ENCODE peak calls at places on chromosome X, in nine cellular contexts. One of them, this sample, is unnamed.

GRCh38 chrX:11397680-11398079 is 104.5 kb downstream of the AMELX start:
- DNase-seq in ascending aorta: no peak
- DNase-seq in K562: no peak
- DNase-seq in AG09319: no peak
- DNase-seq in BE2C: no peak
- DNase-seq in left lung: no peak
- DNase-seq in endodermal cell: no peak
- DNase-seq in fibroblast of the aortic adventitia: no peak
- DNase-seq in heart right ventricle: no peak
- DNase-seq in this sample: no peak

GRCh38 chrX:143635915-143636314 is at the start of gene SLITRK4:
- DNase-seq in ascending aorta: no peak
- DNase-seq in K562: no peak
- DNase-seq in AG09319: no peak
- DNase-seq in BE2C: no peak
- DNase-seq in left lung: no peak
- DNase-seq in endodermal cell: peak; percentile 90
- DNase-seq in fibroblast of the aortic adventitia: no peak
- DNase-seq in heart right ventricle: no peak
- DNase-seq in this sample: peak; percentile 41

GRCh38 chrX:50644496-50644895 is 169.5 kb downstream of the SHROOM4 start:
- DNase-seq in ascending aorta: no peak
- DNase-seq in K562: no peak
- DNase-seq in AG09319: no peak
- DNase-seq in BE2C: no peak
- DNase-seq in left lung: no peak
- DNase-seq in endodermal cell: no peak
- DNase-seq in fibroblast of the aortic adventitia: no peak
- DNase-seq in heart right ventricle: no peak
- DNase-seq in this sample: no peak

GRCh38 chrX:153773741-153774575 is 6.9 kb upstream of the SRPK3 start:
- DNase-seq in ascending aorta: no peak
- DNase-seq in K562: no peak
- DNase-seq in AG09319: no peak
- DNase-seq in BE2C: no peak
- DNase-seq in left lung: no peak
- DNase-seq in endodermal cell: no peak
- DNase-seq in fibroblast of the aortic adventitia: no peak
- DNase-seq in heart right ventricle: no peak
- DNase-seq in this sample: peak; percentile 6

GRCh38 chrX:6890862-6891261 is 256.6 kb upstream of the STS start:
- DNase-seq in ascending aorta: no peak
- DNase-seq in K562: no peak
- DNase-seq in AG09319: no peak
- DNase-seq in BE2C: no peak
- DNase-seq in left lung: no peak
- DNase-seq in endodermal cell: no peak
- DNase-seq in fibroblast of the aortic adventitia: no peak
- DNase-seq in heart right ventricle: no peak
- DNase-seq in this sample: no peak

GRCh38 chrX:67893931-67894330 is 350.1 kb downstream of the AR start:
- DNase-seq in ascending aorta: no peak
- DNase-seq in K562: peak; percentile 1
- DNase-seq in AG09319: no peak
- DNase-seq in BE2C: no peak
- DNase-seq in left lung: no peak
- DNase-seq in endodermal cell: no peak
- DNase-seq in fibroblast of the aortic adventitia: peak; percentile 1
- DNase-seq in heart right ventricle: no peak
- DNase-seq in this sample: no peak

GRCh38 chrX:4710618-4711433 is 997.4 kb upstream of the PRKX start:
- DNase-seq in ascending aorta: no peak
- DNase-seq in K562: peak; percentile 1
- DNase-seq in AG09319: no peak
- DNase-seq in BE2C: no peak
- DNase-seq in left lung: no peak
- DNase-seq in endodermal cell: peak; percentile 76
- DNase-seq in fibroblast of the aortic adventitia: peak; percentile 0
- DNase-seq in heart right ventricle: no peak
- DNase-seq in this sample: no peak

GRCh38 chrX:45850775-45851433 is 650.2 kb upstream of the DIPK2B start:
- DNase-seq in ascending aorta: no peak
- DNase-seq in K562: no peak
- DNase-seq in AG09319: no peak
- DNase-seq in BE2C: no peak
- DNase-seq in left lung: no peak
- DNase-seq in endodermal cell: peak; percentile 74
- DNase-seq in fibroblast of the aortic adventitia: peak; percentile 34
- DNase-seq in heart right ventricle: peak; percentile 3
- DNase-seq in this sample: peak; percentile 49

GRCh38 chrX:153934473-153935325 is at the start of gene NAA10:
- DNase-seq in ascending aorta: peak; percentile 84
- DNase-seq in K562: peak; percentile 87
- DNase-seq in AG09319: peak; percentile 31
- DNase-seq in BE2C: peak; percentile 84
- DNase-seq in left lung: peak; percentile 70
- DNase-seq in endodermal cell: peak; percentile 83
- DNase-seq in fibroblast of the aortic adventitia: peak; percentile 57
- DNase-seq in heart right ventricle: peak; percentile 54
- DNase-seq in this sample: peak; percentile 73

GRCh38 chrX:49039598-49040375 is 3.4 kb downstream of the TFE3 start:
- DNase-seq in ascending aorta: peak; percentile 88
- DNase-seq in K562: peak; percentile 97
- DNase-seq in AG09319: peak; percentile 87
- DNase-seq in BE2C: peak; percentile 80
- DNase-seq in left lung: peak; percentile 86
- DNase-seq in endodermal cell: peak; percentile 96
- DNase-seq in fibroblast of the aortic adventitia: peak; percentile 93
- DNase-seq in heart right ventricle: peak; percentile 63
- DNase-seq in this sample: peak; percentile 26

GRCh38 chrX:130395341-130395740 is 6.4 kb upstream of the RBMX2 start:
- DNase-seq in ascending aorta: no peak
- DNase-seq in K562: no peak
- DNase-seq in AG09319: no peak
- DNase-seq in BE2C: no peak
- DNase-seq in left lung: no peak
- DNase-seq in endodermal cell: no peak
- DNase-seq in fibroblast of the aortic adventitia: no peak
- DNase-seq in heart right ventricle: no peak
- DNase-seq in this sample: no peak

GRCh38 chrX:116185163-116185562 is 14.6 kb downstream of the AGTR2 start:
- DNase-seq in ascending aorta: no peak
- DNase-seq in K562: no peak
- DNase-seq in AG09319: no peak
- DNase-seq in BE2C: no peak
- DNase-seq in left lung: no peak
- DNase-seq in endodermal cell: no peak
- DNase-seq in fibroblast of the aortic adventitia: no peak
- DNase-seq in heart right ventricle: no peak
- DNase-seq in this sample: no peak

GRCh38 chrX:31227250-31227649 is 155.4 kb upstream of the FTHL17 start:
- DNase-seq in ascending aorta: no peak
- DNase-seq in K562: no peak
- DNase-seq in AG09319: no peak
- DNase-seq in BE2C: no peak
- DNase-seq in left lung: no peak
- DNase-seq in endodermal cell: no peak
- DNase-seq in fibroblast of the aortic adventitia: peak; percentile 32
- DNase-seq in heart right ventricle: no peak
- DNase-seq in this sample: no peak

DNA sequence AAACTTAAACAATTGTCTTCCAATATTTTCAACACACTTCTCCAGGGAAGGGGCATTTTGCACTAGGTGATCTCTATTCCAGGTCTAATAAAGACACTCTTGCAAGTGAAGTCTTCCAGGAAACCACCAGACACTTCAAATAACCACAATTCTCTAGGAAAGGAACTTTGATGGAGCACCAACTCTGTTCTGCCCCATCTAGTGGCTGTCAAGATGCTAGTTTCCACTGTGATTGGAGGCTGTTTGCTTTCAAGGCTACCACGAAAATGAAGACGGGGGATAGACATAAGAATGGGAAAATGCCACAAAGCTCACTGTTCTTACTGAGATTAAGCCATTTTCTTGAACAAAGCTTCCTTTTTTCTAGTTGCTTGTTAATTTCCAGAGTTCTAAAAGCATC is 100.6 kb upstream of the F9 start:
- DNase-seq in ascending aorta: no peak
- DNase-seq in K562: peak; percentile 9
- DNase-seq in AG09319: no peak
- DNase-seq in BE2C: no peak
- DNase-seq in left lung: no peak
- DNase-seq in endodermal cell: no peak
- DNase-seq in fibroblast of the aortic adventitia: peak; percentile 12
- DNase-seq in heart right ventricle: no peak
- DNase-seq in this sample: no peak
- TF ChIP-seq CTCF in ascending aorta: no peak
- TF ChIP-seq CTCF in K562: peak; percentile 20
- TF ChIP-seq CTCF in AG09319: peak; percentile 26
- TF ChIP-seq CTCF in BE2C: no peak
- TF ChIP-seq CTCF in left lung: no peak
- TF ChIP-seq CTCF in endodermal cell: peak; percentile 76
- TF ChIP-seq CTCF in fibroblast of the aortic adventitia: peak; percentile 19
- TF ChIP-seq CTCF in heart right ventricle: peak; percentile 23
- TF ChIP-seq CTCF in this sample: no peak

GRCh38 chrX:84340981-84341380 is 153.0 kb upstream of the RPS6KA6 start:
- DNase-seq in ascending aorta: no peak
- DNase-seq in K562: no peak
- DNase-seq in AG09319: no peak
- DNase-seq in BE2C: no peak
- DNase-seq in left lung: no peak
- DNase-seq in endodermal cell: no peak
- DNase-seq in fibroblast of the aortic adventitia: no peak
- DNase-seq in heart right ventricle: no peak
- DNase-seq in this sample: no peak

GRCh38 chrX:84336646-84337045 is 148.6 kb upstream of the RPS6KA6 start:
- DNase-seq in ascending aorta: no peak
- DNase-seq in K562: no peak
- DNase-seq in AG09319: no peak
- DNase-seq in BE2C: no peak
- DNase-seq in left lung: no peak
- DNase-seq in endodermal cell: no peak
- DNase-seq in fibroblast of the aortic adventitia: no peak
- DNase-seq in heart right ventricle: no peak
- DNase-seq in this sample: no peak

GRCh38 chrX:84339507-84340364 is 151.7 kb upstream of the RPS6KA6 start:
- DNase-seq in ascending aorta: no peak
- DNase-seq in K562: peak; percentile 1
- DNase-seq in AG09319: no peak
- DNase-seq in BE2C: peak; percentile 6
- DNase-seq in left lung: no peak
- DNase-seq in endodermal cell: no peak
- DNase-seq in fibroblast of the aortic adventitia: peak; percentile 40
- DNase-seq in heart right ventricle: no peak
- DNase-seq in this sample: no peak
- TF ChIP-seq CTCF in ascending aorta: peak; percentile 48
- TF ChIP-seq CTCF in K562: no peak
- TF ChIP-seq CTCF in AG09319: peak; percentile 48
- TF ChIP-seq CTCF in BE2C: peak; percentile 55
- TF ChIP-seq CTCF in left lung: peak; percentile 53
- TF ChIP-seq CTCF in endodermal cell: peak; percentile 80
- TF ChIP-seq CTCF in fibroblast of the aortic adventitia: peak; percentile 63
- TF ChIP-seq CTCF in heart right ventricle: peak; percentile 58
- TF ChIP-seq CTCF in this sample: peak; percentile 71

DNA sequence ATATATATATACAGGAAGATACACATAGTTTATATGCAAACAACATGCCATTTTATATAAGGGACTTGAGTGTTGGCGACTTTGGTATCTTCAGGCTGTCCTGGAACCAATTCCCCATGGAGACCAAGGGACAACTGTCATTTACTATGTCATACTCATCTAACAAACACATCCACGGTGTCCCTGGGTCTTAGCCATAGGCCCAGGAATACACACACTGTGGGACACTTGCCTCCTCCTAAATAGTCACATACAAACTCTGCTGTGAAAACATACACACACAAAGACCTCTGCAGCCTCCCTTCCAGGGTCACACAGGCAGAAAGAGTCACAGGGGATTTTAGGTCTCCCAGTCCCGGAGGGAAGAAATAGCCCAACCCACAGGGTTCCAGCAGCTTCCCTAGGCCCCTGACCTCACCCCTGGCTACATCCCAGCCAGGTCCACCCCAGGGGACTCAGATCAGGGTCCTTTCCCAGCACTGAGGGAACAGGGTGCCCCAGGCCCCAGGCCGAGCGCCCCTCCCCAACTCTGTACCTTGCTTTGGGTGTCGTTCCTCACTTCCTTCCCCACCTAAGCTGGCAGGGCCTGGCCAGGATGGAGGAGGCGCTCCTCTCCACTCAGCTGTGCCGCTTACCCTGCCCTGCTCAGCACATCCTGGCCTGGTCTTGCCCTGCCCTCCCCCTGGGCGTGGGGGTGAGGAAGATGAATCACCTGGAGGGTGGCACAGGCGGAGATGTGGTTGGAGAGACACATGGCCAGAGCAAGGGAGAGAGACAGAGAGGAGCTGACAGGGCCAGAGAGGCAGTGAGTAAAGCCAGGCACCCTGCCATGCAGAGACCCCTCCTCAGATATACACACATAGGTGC is 21.8 kb downstream of the FGD1 start:
- DNase-seq in ascending aorta: no peak
- DNase-seq in K562: no peak
- DNase-seq in AG09319: no peak
- DNase-seq in BE2C: no peak
- DNase-seq in left lung: no peak
- DNase-seq in endodermal cell: no peak
- DNase-seq in fibroblast of the aortic adventitia: no peak
- DNase-seq in heart right ventricle: no peak
- DNase-seq in this sample: no peak
- TF ChIP-seq CTCF in ascending aorta: no peak
- TF ChIP-seq CTCF in K562: no peak
- TF ChIP-seq CTCF in AG09319: no peak
- TF ChIP-seq CTCF in BE2C: no peak
- TF ChIP-seq CTCF in left lung: no peak
- TF ChIP-seq CTCF in endodermal cell: no peak
- TF ChIP-seq CTCF in fibroblast of the aortic adventitia: no peak
- TF ChIP-seq CTCF in heart right ventricle: no peak
- TF ChIP-seq CTCF in this sample: no peak

GRCh38 chrX:42686296-42686695 is 91.7 kb downstream of the PPP1R2C start:
- DNase-seq in ascending aorta: no peak
- DNase-seq in K562: no peak
- DNase-seq in AG09319: no peak
- DNase-seq in BE2C: no peak
- DNase-seq in left lung: no peak
- DNase-seq in endodermal cell: no peak
- DNase-seq in fibroblast of the aortic adventitia: no peak
- DNase-seq in heart right ventricle: no peak
- DNase-seq in this sample: no peak

GRCh38 chrX:42684062-42684461 is 93.9 kb downstream of the PPP1R2C start:
- DNase-seq in ascending aorta: no peak
- DNase-seq in K562: no peak
- DNase-seq in AG09319: no peak
- DNase-seq in BE2C: no peak
- DNase-seq in left lung: no peak
- DNase-seq in endodermal cell: no peak
- DNase-seq in fibroblast of the aortic adventitia: no peak
- DNase-seq in heart right ventricle: no peak
- DNase-seq in this sample: no peak

GRCh38 chrX:42678133-42678532 is 99.8 kb downstream of the PPP1R2C start:
- DNase-seq in ascending aorta: no peak
- DNase-seq in K562: no peak
- DNase-seq in AG09319: no peak
- DNase-seq in BE2C: no peak
- DNase-seq in left lung: no peak
- DNase-seq in endodermal cell: no peak
- DNase-seq in fibroblast of the aortic adventitia: peak; percentile 63
- DNase-seq in heart right ventricle: no peak
- DNase-seq in this sample: no peak

GRCh38 chrX:42680651-42681050 is 97.3 kb downstream of the PPP1R2C start:
- DNase-seq in ascending aorta: no peak
- DNase-seq in K562: no peak
- DNase-seq in AG09319: no peak
- DNase-seq in BE2C: no peak
- DNase-seq in left lung: no peak
- DNase-seq in endodermal cell: peak; percentile 63
- DNase-seq in fibroblast of the aortic adventitia: peak; percentile 63
- DNase-seq in heart right ventricle: peak; percentile 3
- DNase-seq in this sample: no peak
- TF ChIP-seq CTCF in ascending aorta: no peak
- TF ChIP-seq CTCF in K562: no peak
- TF ChIP-seq CTCF in AG09319: no peak
- TF ChIP-seq CTCF in BE2C: no peak
- TF ChIP-seq CTCF in left lung: no peak
- TF ChIP-seq CTCF in endodermal cell: no peak
- TF ChIP-seq CTCF in fibroblast of the aortic adventitia: peak; percentile 10
- TF ChIP-seq CTCF in heart right ventricle: no peak
- TF ChIP-seq CTCF in this sample: no peak